ENCODE peak calls at places on chromosome 20, in five cellular contexts. One of them, this sample, is unnamed.
A peak's percentile ranks its signal among the peaks of the same experiment; 100 is the strongest.

GRCh38 chr20:54557836-54558590 is 82.6 kb downstream of the DOK5 start:
- DNase-seq in left lung: no peak
- DNase-seq in sigmoid colon: no peak
- DNase-seq in astrocyte: peak; percentile 64
- DNase-seq in fibroblast of lung: peak; percentile 29
- DNase-seq in this sample: no peak

GRCh38 chr20:62895539-62895938 is 30.8 kb downstream of the DIDO1 start:
- DNase-seq in astrocyte: no peak
- DNase-seq in sigmoid colon: no peak
- DNase-seq in left lung: no peak
- DNase-seq in fibroblast of lung: no peak
- DNase-seq in this sample: no peak

GRCh38 chr20:58604410-58604881 is 46.6 kb upstream of the STX16 start:
- DNase-seq in fibroblast of lung: no peak
- DNase-seq in left lung: no peak
- DNase-seq in astrocyte: no peak
- DNase-seq in sigmoid colon: peak; percentile 85
- DNase-seq in this sample: no peak

GRCh38 chr20:41734506-41734945 is 116.3 kb upstream of the CHD6 start:
- DNase-seq in fibroblast of lung: peak; percentile 25
- DNase-seq in sigmoid colon: no peak
- DNase-seq in left lung: no peak
- DNase-seq in astrocyte: peak; percentile 1
- DNase-seq in this sample: peak; percentile 67

GRCh38 chr20:3275966-3276365 is 37.0 kb upstream of the SLC4A11 start:
- DNase-seq in sigmoid colon: no peak
- DNase-seq in astrocyte: no peak
- DNase-seq in fibroblast of lung: no peak
- DNase-seq in left lung: no peak
- DNase-seq in this sample: no peak

GRCh38 chr20:21074605-21075336 is 31.4 kb downstream of the LINC00237 start:
- DNase-seq in astrocyte: peak; percentile 10
- DNase-seq in sigmoid colon: no peak
- DNase-seq in fibroblast of lung: no peak
- DNase-seq in left lung: no peak
- DNase-seq in this sample: no peak

GRCh38 chr20:45363611-45364492 is 896 bp downstream of the SYS1 start:
- DNase-seq in astrocyte: no peak
- DNase-seq in fibroblast of lung: no peak
- DNase-seq in left lung: no peak
- DNase-seq in sigmoid colon: no peak
- DNase-seq in this sample: no peak

GRCh38 chr20:57270204-57270937 is 3.9 kb upstream of the BMP7 start:
- DNase-seq in left lung: no peak
- DNase-seq in fibroblast of lung: no peak
- DNase-seq in astrocyte: no peak
- DNase-seq in sigmoid colon: no peak
- DNase-seq in this sample: no peak

GRCh38 chr20:35661013-35661412 is 3.7 kb downstream of the CPNE1 start:
- DNase-seq in sigmoid colon: no peak
- DNase-seq in astrocyte: peak; percentile 46
- DNase-seq in left lung: no peak
- DNase-seq in fibroblast of lung: no peak
- DNase-seq in this sample: no peak

GRCh38 chr20:35662541-35662940 is 2.2 kb downstream of the CPNE1 start:
- DNase-seq in sigmoid colon: no peak
- DNase-seq in left lung: no peak
- DNase-seq in fibroblast of lung: no peak
- DNase-seq in astrocyte: no peak
- DNase-seq in this sample: no peak

GRCh38 chr20:35663516-35663812 is 1.2 kb downstream of the CPNE1 start:
- DNase-seq in astrocyte: peak; percentile 25
- DNase-seq in fibroblast of lung: no peak
- DNase-seq in left lung: no peak
- DNase-seq in sigmoid colon: no peak
- DNase-seq in this sample: no peak

GRCh38 chr20:35660122-35660937 is 4.4 kb downstream of the CPNE1 start:
- DNase-seq in sigmoid colon: no peak
- DNase-seq in astrocyte: no peak
- DNase-seq in left lung: no peak
- DNase-seq in fibroblast of lung: no peak
- DNase-seq in this sample: no peak

GRCh38 chr20:35661908-35662307 is 2.8 kb downstream of the CPNE1 start:
- DNase-seq in sigmoid colon: no peak
- DNase-seq in astrocyte: no peak
- DNase-seq in left lung: no peak
- DNase-seq in fibroblast of lung: no peak
- DNase-seq in this sample: no peak
- H3K4me3 ChIP-seq in sigmoid colon: peak overlapping the region; percentile 67
- H3K4me3 ChIP-seq in astrocyte: peak overlapping the region; percentile 89
- H3K4me3 ChIP-seq in left lung: peak overlapping the region; percentile 98
- H3K4me3 ChIP-seq in fibroblast of lung: peak overlapping the region; percentile 93
- H3K4me3 ChIP-seq in this sample: peak overlapping the region; percentile 69

GRCh38 chr20:1313236-1313964 is 15.5 kb downstream of the SDCBP2 start:
- DNase-seq in astrocyte: peak; percentile 32
- DNase-seq in sigmoid colon: peak; percentile 88
- DNase-seq in left lung: peak; percentile 92
- DNase-seq in fibroblast of lung: peak; percentile 86
- DNase-seq in this sample: peak; percentile 87
- H3K4me3 ChIP-seq in astrocyte: peak overlapping the region; percentile 37
- H3K4me3 ChIP-seq in sigmoid colon: peak overlapping the region; percentile 32
- H3K4me3 ChIP-seq in left lung: no peak overlapping the region
- H3K4me3 ChIP-seq in fibroblast of lung: peak overlapping the region; percentile 31
- H3K4me3 ChIP-seq in this sample: no peak overlapping the region

GRCh38 chr20:19757973-19758887 is at the start of gene RIN2:
- DNase-seq in sigmoid colon: peak; percentile 96
- DNase-seq in fibroblast of lung: peak; percentile 88
- DNase-seq in left lung: peak; percentile 91
- DNase-seq in astrocyte: peak; percentile 78
- DNase-seq in this sample: peak; percentile 97
- H3K4me3 ChIP-seq in sigmoid colon: peak within 1 kb of the TSS; percentile 75
- H3K4me3 ChIP-seq in fibroblast of lung: peak within 1 kb of the TSS; percentile 81
- H3K4me3 ChIP-seq in left lung: peak within 1 kb of the TSS; percentile 66
- H3K4me3 ChIP-seq in astrocyte: peak within 1 kb of the TSS; percentile 81
- H3K4me3 ChIP-seq in this sample: peak within 1 kb of the TSS; percentile 75

DNA sequence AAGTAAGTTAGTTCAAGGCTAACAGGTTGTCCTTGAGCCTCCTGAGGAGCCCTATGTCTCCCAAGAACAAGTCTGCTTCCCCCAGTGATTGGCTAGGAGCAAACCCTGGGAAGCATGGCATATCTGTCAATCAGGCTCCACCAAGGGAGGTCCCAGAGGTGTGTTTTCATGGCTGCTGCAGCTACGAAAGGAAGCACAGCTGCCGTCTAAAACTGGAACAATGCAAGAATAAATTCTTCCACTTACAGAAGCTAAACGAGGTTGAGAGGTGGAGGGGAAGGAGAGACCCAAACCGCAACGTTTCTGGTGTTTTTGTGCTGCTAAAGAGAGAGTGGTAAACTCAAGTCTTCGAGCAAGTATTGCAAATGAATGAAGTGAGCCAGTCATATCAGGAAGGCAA is 4.9 kb upstream of the PTGIS start:
- DNase-seq in sigmoid colon: peak; percentile 6
- DNase-seq in left lung: no peak
- DNase-seq in astrocyte: no peak
- DNase-seq in fibroblast of lung: no peak
- DNase-seq in this sample: no peak
- H3K4me3 ChIP-seq in sigmoid colon: no peak overlapping the region
- H3K4me3 ChIP-seq in left lung: no peak overlapping the region
- H3K4me3 ChIP-seq in astrocyte: no peak overlapping the region
- H3K4me3 ChIP-seq in fibroblast of lung: no peak overlapping the region
- H3K4me3 ChIP-seq in this sample: no peak overlapping the region

GRCh38 chr20:44180814-44181213 is 6.2 kb downstream of the JPH2 start:
- DNase-seq in fibroblast of lung: peak; percentile 55
- DNase-seq in left lung: no peak
- DNase-seq in sigmoid colon: peak; percentile 94
- DNase-seq in astrocyte: no peak
- DNase-seq in this sample: no peak
- H3K4me3 ChIP-seq in fibroblast of lung: no peak overlapping the region
- H3K4me3 ChIP-seq in left lung: no peak overlapping the region
- H3K4me3 ChIP-seq in sigmoid colon: peak overlapping the region; percentile 80
- H3K4me3 ChIP-seq in astrocyte: no peak overlapping the region
- H3K4me3 ChIP-seq in this sample: no peak overlapping the region